ENCODE peak calls at places on chromosomes 4 and X, in nine cellular contexts. One of them, this sample, is unnamed.

GRCh38 chrX:43939187-43939926 is 33.8 kb downstream of the NDP start:
- DNase-seq in heart left ventricle: no peak
- DNase-seq in HepG2: no peak
- DNase-seq in left ventricle myocardium inferior: no peak
- DNase-seq in GM10248: no peak
- DNase-seq in endodermal cell: no peak
- DNase-seq in AG04450: no peak
- DNase-seq in PC-3: peak; percentile 36
- DNase-seq in CD4-positive, alpha-beta T cell: no peak
- DNase-seq in this sample: no peak

GRCh38 chr4:141080668-141081067 is 52.6 kb downstream of the RNF150 start:
- DNase-seq in heart left ventricle: no peak
- DNase-seq in HepG2: no peak
- DNase-seq in left ventricle myocardium inferior: no peak
- DNase-seq in GM10248: no peak
- DNase-seq in endodermal cell: no peak
- DNase-seq in AG04450: no peak
- DNase-seq in PC-3: no peak
- DNase-seq in CD4-positive, alpha-beta T cell: no peak
- DNase-seq in this sample: no peak

GRCh38 chr4:151638295-151638858 is 122.4 kb downstream of the GATB start:
- DNase-seq in heart left ventricle: no peak
- DNase-seq in HepG2: no peak
- DNase-seq in left ventricle myocardium inferior: no peak
- DNase-seq in GM10248: no peak
- DNase-seq in endodermal cell: no peak
- DNase-seq in AG04450: no peak
- DNase-seq in PC-3: no peak
- DNase-seq in CD4-positive, alpha-beta T cell: no peak
- DNase-seq in this sample: no peak

GRCh38 chr4:127732623-127733199 is 2.5 kb downstream of the SLC25A31 start:
- DNase-seq in heart left ventricle: no peak
- DNase-seq in HepG2: peak; percentile 35
- DNase-seq in left ventricle myocardium inferior: no peak
- DNase-seq in GM10248: peak; percentile 56
- DNase-seq in endodermal cell: no peak
- DNase-seq in AG04450: peak; percentile 15
- DNase-seq in PC-3: peak; percentile 77
- DNase-seq in CD4-positive, alpha-beta T cell: no peak
- DNase-seq in this sample: no peak

GRCh38 chr4:145234086-145234694 is 53.8 kb upstream of the OTUD4 start:
- DNase-seq in heart left ventricle: peak; percentile 36
- DNase-seq in HepG2: peak; percentile 61
- DNase-seq in left ventricle myocardium inferior: no peak
- DNase-seq in GM10248: peak; percentile 70
- DNase-seq in endodermal cell: peak; percentile 83
- DNase-seq in AG04450: peak; percentile 34
- DNase-seq in PC-3: peak; percentile 87
- DNase-seq in CD4-positive, alpha-beta T cell: peak; percentile 22
- DNase-seq in this sample: peak; percentile 2

GRCh38 chr4:56757821-56758400 is 63.6 kb downstream of the SPINK2 start:
- DNase-seq in heart left ventricle: no peak
- DNase-seq in HepG2: peak; percentile 47
- DNase-seq in left ventricle myocardium inferior: no peak
- DNase-seq in GM10248: peak; percentile 68
- DNase-seq in endodermal cell: peak; percentile 95
- DNase-seq in AG04450: peak; percentile 70
- DNase-seq in PC-3: peak; percentile 98
- DNase-seq in CD4-positive, alpha-beta T cell: peak; percentile 48
- DNase-seq in this sample: peak; percentile 36

GRCh38 chr4:155758500-155759371 is at the start of gene GUCY1B1:
- DNase-seq in heart left ventricle: peak; percentile 97
- DNase-seq in HepG2: no peak
- DNase-seq in left ventricle myocardium inferior: peak; percentile 97
- DNase-seq in GM10248: peak; percentile 97
- DNase-seq in endodermal cell: peak; percentile 97
- DNase-seq in AG04450: peak; percentile 86
- DNase-seq in PC-3: peak; percentile 86
- DNase-seq in CD4-positive, alpha-beta T cell: peak; percentile 5
- DNase-seq in this sample: peak; percentile 67

GRCh38 chr4:185379326-185380295 is 16.1 kb downstream of the LRP2BP start:
- DNase-seq in heart left ventricle: no peak
- DNase-seq in HepG2: no peak
- DNase-seq in left ventricle myocardium inferior: no peak
- DNase-seq in GM10248: no peak
- DNase-seq in endodermal cell: no peak
- DNase-seq in AG04450: no peak
- DNase-seq in PC-3: no peak
- DNase-seq in CD4-positive, alpha-beta T cell: no peak
- DNase-seq in this sample: no peak

GRCh38 chr4:165398570-165398969 is 19.8 kb downstream of the CPE start:
- DNase-seq in heart left ventricle: no peak
- DNase-seq in HepG2: no peak
- DNase-seq in left ventricle myocardium inferior: no peak
- DNase-seq in GM10248: no peak
- DNase-seq in endodermal cell: no peak
- DNase-seq in AG04450: no peak
- DNase-seq in PC-3: no peak
- DNase-seq in CD4-positive, alpha-beta T cell: no peak
- DNase-seq in this sample: no peak

GRCh38 chrX:9182041-9182440 is 148.1 kb upstream of the FAM9B start:
- DNase-seq in heart left ventricle: no peak
- DNase-seq in HepG2: no peak
- DNase-seq in left ventricle myocardium inferior: no peak
- DNase-seq in GM10248: no peak
- DNase-seq in endodermal cell: no peak
- DNase-seq in AG04450: no peak
- DNase-seq in PC-3: peak; percentile 63
- DNase-seq in CD4-positive, alpha-beta T cell: no peak
- DNase-seq in this sample: no peak

GRCh38 chr4:113837397-113837796 is 75.9 kb upstream of the CAMK2D start:
- DNase-seq in heart left ventricle: no peak
- DNase-seq in HepG2: no peak
- DNase-seq in left ventricle myocardium inferior: no peak
- DNase-seq in GM10248: peak; percentile 34
- DNase-seq in endodermal cell: no peak
- DNase-seq in AG04450: peak; percentile 69
- DNase-seq in PC-3: peak; percentile 70
- DNase-seq in CD4-positive, alpha-beta T cell: no peak
- DNase-seq in this sample: peak; percentile 64

GRCh38 chr4:14667624-14668295 is 334.5 kb upstream of the CPEB2 start:
- DNase-seq in heart left ventricle: no peak
- DNase-seq in HepG2: no peak
- DNase-seq in left ventricle myocardium inferior: no peak
- DNase-seq in GM10248: no peak
- DNase-seq in endodermal cell: no peak
- DNase-seq in AG04450: no peak
- DNase-seq in PC-3: peak; percentile 86
- DNase-seq in CD4-positive, alpha-beta T cell: no peak
- DNase-seq in this sample: no peak

GRCh38 chr4:61427818-61428495 is 227.8 kb downstream of the ADGRL3 start:
- DNase-seq in heart left ventricle: no peak
- DNase-seq in HepG2: no peak
- DNase-seq in left ventricle myocardium inferior: no peak
- DNase-seq in GM10248: no peak
- DNase-seq in endodermal cell: no peak
- DNase-seq in AG04450: no peak
- DNase-seq in PC-3: peak; percentile 89
- DNase-seq in CD4-positive, alpha-beta T cell: no peak
- DNase-seq in this sample: no peak

GRCh38 chr4:185865901-185866328 is 53.9 kb upstream of the SORBS2 start:
- DNase-seq in heart left ventricle: peak; percentile 61
- DNase-seq in HepG2: no peak
- DNase-seq in left ventricle myocardium inferior: peak; percentile 26
- DNase-seq in GM10248: no peak
- DNase-seq in endodermal cell: no peak
- DNase-seq in AG04450: no peak
- DNase-seq in PC-3: peak; percentile 80
- DNase-seq in CD4-positive, alpha-beta T cell: no peak
- DNase-seq in this sample: peak; percentile 9

GRCh38 chrX:31931225-31931624 is 859.4 kb upstream of the FTHL17 start:
- DNase-seq in heart left ventricle: no peak
- DNase-seq in HepG2: no peak
- DNase-seq in left ventricle myocardium inferior: no peak
- DNase-seq in GM10248: no peak
- DNase-seq in endodermal cell: no peak
- DNase-seq in AG04450: no peak
- DNase-seq in PC-3: no peak
- DNase-seq in CD4-positive, alpha-beta T cell: no peak
- DNase-seq in this sample: peak; percentile 81

GRCh38 chr4:152709675-152710438 is 30.1 kb upstream of the TMEM154 start:
- DNase-seq in heart left ventricle: no peak
- DNase-seq in HepG2: no peak
- DNase-seq in left ventricle myocardium inferior: no peak
- DNase-seq in GM10248: peak; percentile 67
- DNase-seq in endodermal cell: peak; percentile 92
- DNase-seq in AG04450: no peak
- DNase-seq in PC-3: peak; percentile 87
- DNase-seq in CD4-positive, alpha-beta T cell: no peak
- DNase-seq in this sample: no peak

GRCh38 chr4:33302298-33302697 is 2582.1 kb downstream of the PCDH7 start:
- DNase-seq in heart left ventricle: no peak
- DNase-seq in HepG2: no peak
- DNase-seq in left ventricle myocardium inferior: no peak
- DNase-seq in GM10248: no peak
- DNase-seq in endodermal cell: no peak
- DNase-seq in AG04450: no peak
- DNase-seq in PC-3: peak; percentile 7
- DNase-seq in CD4-positive, alpha-beta T cell: no peak
- DNase-seq in this sample: no peak

GRCh38 chrX:10602646-10603045 is 17.7 kb downstream of the MID1 start:
- DNase-seq in heart left ventricle: no peak
- DNase-seq in HepG2: no peak
- DNase-seq in left ventricle myocardium inferior: no peak
- DNase-seq in GM10248: no peak
- DNase-seq in endodermal cell: no peak
- DNase-seq in AG04450: no peak
- DNase-seq in PC-3: peak; percentile 62
- DNase-seq in CD4-positive, alpha-beta T cell: no peak
- DNase-seq in this sample: no peak

DNA sequence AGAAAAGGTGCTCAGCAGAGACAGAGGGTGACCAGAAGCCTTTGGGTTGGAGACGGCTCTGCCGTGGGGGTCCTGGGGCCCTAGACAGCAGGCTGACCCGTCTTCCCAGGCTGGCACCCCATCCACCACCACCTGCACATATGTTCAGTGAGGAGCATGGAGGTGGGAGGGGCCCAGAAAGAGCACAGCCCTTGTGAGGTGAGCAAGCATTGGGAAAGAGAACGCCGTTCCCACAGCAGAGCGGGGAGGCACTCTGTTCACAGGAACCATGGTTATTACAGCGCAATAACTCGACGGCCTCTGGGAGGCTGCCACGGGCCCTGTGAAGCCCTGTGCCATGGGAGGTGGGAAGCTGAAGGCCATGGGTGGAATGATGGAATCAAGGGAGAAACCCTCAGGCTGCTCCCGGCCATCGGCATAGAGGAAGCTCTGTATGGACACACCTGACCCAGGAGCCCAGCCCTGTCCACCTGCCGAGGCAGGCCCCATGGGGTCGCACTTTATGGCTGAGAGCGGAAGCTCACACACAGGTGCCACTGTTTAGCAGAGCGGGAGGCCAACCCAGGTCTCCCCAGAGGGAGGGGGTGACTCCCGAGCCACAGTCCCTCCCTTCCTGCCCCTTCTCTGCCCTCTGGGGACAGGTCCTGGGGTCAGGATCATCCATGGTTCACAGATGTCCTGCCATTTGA is 93.5 kb upstream of the AFAP1 start:
- DNase-seq in heart left ventricle: no peak
- DNase-seq in HepG2: no peak
- DNase-seq in left ventricle myocardium inferior: no peak
- DNase-seq in GM10248: no peak
- DNase-seq in endodermal cell: no peak
- DNase-seq in AG04450: no peak
- DNase-seq in PC-3: no peak
- DNase-seq in CD4-positive, alpha-beta T cell: no peak
- DNase-seq in this sample: no peak
- TF ChIP-seq CTCF in heart left ventricle: no peak
- TF ChIP-seq CTCF in HepG2: no peak
- TF ChIP-seq CTCF in left ventricle myocardium inferior: no peak
- TF ChIP-seq CTCF in GM10248: no peak
- TF ChIP-seq CTCF in endodermal cell: no peak
- TF ChIP-seq CTCF in AG04450: no peak
- TF ChIP-seq CTCF in PC-3: no peak
- TF ChIP-seq CTCF in CD4-positive, alpha-beta T cell: no peak
- TF ChIP-seq CTCF in this sample: no peak

DNA sequence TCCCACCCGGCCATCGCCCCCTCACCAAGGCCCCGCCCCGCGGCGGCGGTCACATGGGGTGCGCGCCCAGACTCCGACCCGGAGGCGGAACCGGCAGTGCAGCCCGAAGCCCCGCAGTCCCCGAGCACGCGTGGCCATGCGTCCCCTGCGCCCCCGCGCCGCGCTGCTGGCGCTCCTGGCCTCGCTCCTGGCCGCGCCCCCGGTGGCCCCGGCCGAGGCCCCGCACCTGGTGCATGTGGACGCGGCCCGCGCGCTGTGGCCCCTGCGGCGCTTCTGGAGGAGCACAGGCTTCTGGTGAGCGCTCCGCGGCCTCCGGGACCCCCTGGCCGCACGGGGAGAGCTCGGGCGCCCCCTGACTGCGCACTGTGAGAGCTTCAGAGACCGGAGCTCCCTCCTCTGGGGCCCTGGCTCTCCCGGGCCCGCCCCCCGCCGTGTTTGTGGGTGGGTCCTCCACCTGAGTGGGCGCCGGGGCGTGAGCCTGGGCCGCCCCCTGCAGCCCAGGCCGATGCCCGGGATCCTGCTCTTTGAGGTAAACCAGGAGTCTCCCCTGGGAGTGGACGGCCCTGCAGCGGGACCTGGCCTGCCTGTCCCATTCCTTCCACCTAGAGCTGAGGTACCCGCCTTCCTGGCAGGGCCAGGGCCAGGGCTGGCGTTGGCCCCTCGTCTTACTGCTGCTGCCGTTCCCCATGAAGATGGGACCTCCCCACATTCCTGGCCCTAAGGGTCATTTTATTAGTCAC is at the start of gene IDUA:
- DNase-seq in heart left ventricle: peak; percentile 83
- DNase-seq in HepG2: peak; percentile 74
- DNase-seq in left ventricle myocardium inferior: peak; percentile 84
- DNase-seq in GM10248: peak; percentile 92
- DNase-seq in endodermal cell: peak; percentile 87
- DNase-seq in AG04450: no peak
- DNase-seq in PC-3: peak; percentile 76
- DNase-seq in CD4-positive, alpha-beta T cell: peak; percentile 76
- DNase-seq in this sample: peak; percentile 43
- TF ChIP-seq CTCF in heart left ventricle: peak; percentile 53
- TF ChIP-seq CTCF in HepG2: peak; percentile 79
- TF ChIP-seq CTCF in left ventricle myocardium inferior: peak; percentile 57
- TF ChIP-seq CTCF in GM10248: peak; percentile 67
- TF ChIP-seq CTCF in endodermal cell: peak; percentile 77
- TF ChIP-seq CTCF in AG04450: peak; percentile 58
- TF ChIP-seq CTCF in PC-3: peak; percentile 55
- TF ChIP-seq CTCF in CD4-positive, alpha-beta T cell: peak; percentile 57
- TF ChIP-seq CTCF in this sample: peak; percentile 43

GRCh38 chr4:168995537-168996295 is 14.3 kb downstream of the CBR4 start:
- DNase-seq in heart left ventricle: no peak
- DNase-seq in HepG2: no peak
- DNase-seq in left ventricle myocardium inferior: no peak
- DNase-seq in GM10248: no peak
- DNase-seq in endodermal cell: no peak
- DNase-seq in AG04450: no peak
- DNase-seq in PC-3: peak; percentile 59
- DNase-seq in CD4-positive, alpha-beta T cell: no peak
- DNase-seq in this sample: no peak
- TF ChIP-seq CTCF in heart left ventricle: peak; percentile 44
- TF ChIP-seq CTCF in HepG2: peak; percentile 30
- TF ChIP-seq CTCF in left ventricle myocardium inferior: peak; percentile 53
- TF ChIP-seq CTCF in GM10248: no peak
- TF ChIP-seq CTCF in endodermal cell: peak; percentile 37
- TF ChIP-seq CTCF in AG04450: peak; percentile 54
- TF ChIP-seq CTCF in PC-3: peak; percentile 66
- TF ChIP-seq CTCF in CD4-positive, alpha-beta T cell: no peak
- TF ChIP-seq CTCF in this sample: peak; percentile 28

GRCh38 chrX:1246816-1247215 is 21.8 kb upstream of the CSF2RA start:
- DNase-seq in heart left ventricle: peak; percentile 65
- DNase-seq in HepG2: peak; percentile 50
- DNase-seq in left ventricle myocardium inferior: peak; percentile 74
- DNase-seq in GM10248: peak; percentile 77
- DNase-seq in endodermal cell: peak; percentile 97
- DNase-seq in AG04450: no peak
- DNase-seq in PC-3: peak; percentile 82
- DNase-seq in CD4-positive, alpha-beta T cell: peak; percentile 87
- DNase-seq in this sample: no peak
- TF ChIP-seq CTCF in heart left ventricle: peak; percentile 86
- TF ChIP-seq CTCF in HepG2: peak; percentile 80
- TF ChIP-seq CTCF in left ventricle myocardium inferior: peak; percentile 85
- TF ChIP-seq CTCF in GM10248: peak; percentile 95
- TF ChIP-seq CTCF in endodermal cell: peak; percentile 95
- TF ChIP-seq CTCF in AG04450: peak; percentile 37
- TF ChIP-seq CTCF in PC-3: peak; percentile 70
- TF ChIP-seq CTCF in CD4-positive, alpha-beta T cell: peak; percentile 81
- TF ChIP-seq CTCF in this sample: peak; percentile 72